ENCODE peak calls at places on chromosomes 12 and 14, in four cellular contexts. C is amniotic stem cell, H is HuH-7, J is MM.1S. Y is an unnamed sample.

GRCh38 chr12:53046655-53047220 is 3.1 kb upstream of the TNS2 start:
- DNase-seq in C (peak; percentile 73), H (peak; percentile 68), J (peak; percentile 21), Y (no peak)

GRCh38 chr12:55780695-55781094 is 36.8 kb downstream of the SARNP start:
- DNase-seq in H (no peak), J (no peak), C (no peak), Y (no peak)

GRCh38 chr14:58772814-58773620 is 135.3 kb downstream of the DACT1 start:
- DNase-seq in J (no peak), C (no peak), H (no peak), Y (no peak)

GRCh38 chr14:96274122-96274910 is 18.3 kb downstream of the BDKRB1 start:
- DNase-seq in H (no peak), J (no peak), C (no peak), Y (no peak)

GRCh38 chr14:89089330-89089729 is 264.9 kb downstream of the TTC8 start:
- DNase-seq in J (no peak), C (no peak), H (no peak), Y (no peak)

GRCh38 chr12:90027889-90028570 is 319.4 kb upstream of the ATP2B1 start:
- DNase-seq in C (no peak), J (no peak), H (no peak), Y (no peak)

GRCh38 chr12:92695577-92695976 is 7.2 kb upstream of the PLEKHG7 start:
- DNase-seq in H (no peak), C (no peak), J (no peak), Y (no peak)

GRCh38 chr14:67806228-67806627 is 10.2 kb downstream of the ZFYVE26 start:
- DNase-seq in C (no peak), J (no peak), H (no peak), Y (no peak)

GRCh38 chr12:109822951-109823411 is 10.2 kb downstream of the TRPV4 start:
- DNase-seq in C (no peak), H (no peak), J (no peak), Y (no peak)

GRCh38 chr12:119592232-119592631 is 1.3 kb upstream of the TMEM233 start:
- DNase-seq in H (no peak), J (no peak), C (no peak), Y (no peak)

GRCh38 chr12:25971675-25972035 is 13.2 kb downstream of the RASSF8 start:
- DNase-seq in C (no peak), J (no peak), H (no peak), Y (no peak)

GRCh38 chr14:99273025-99273723 is 1.2 kb upstream of the BCL11B start:
- DNase-seq in J (no peak), H (no peak), C (no peak), Y (no peak)

GRCh38 chr14:74573421-74574091 is 38.5 kb downstream of the LTBP2 start:
- DNase-seq in C (no peak), J (no peak), H (peak; percentile 52), Y (no peak)

GRCh38 chr12:89270548-89270947 is 81.8 kb downstream of the DUSP6 start:
- DNase-seq in J (no peak), H (no peak), C (no peak), Y (no peak)

GRCh38 chr14:105026789-105027563 is 6.1 kb upstream of the CDCA4 start:
- DNase-seq in H (no peak), J (no peak), C (no peak), Y (no peak)

GRCh38 chr12:65121049-65121955 is at the start of gene WIF1:
- DNase-seq in C (no peak), H (peak; percentile 40), J (no peak), Y (no peak)

GRCh38 chr12:108653922-108654321 is 20.2 kb upstream of the SELPLG start:
- DNase-seq in C (no peak), J (no peak), H (no peak), Y (no peak)

GRCh38 chr14:44979740-44980346 is 17.9 kb downstream of the TOGARAM1 start:
- DNase-seq in J (no peak), C (no peak), H (no peak), Y (no peak)

GRCh38 chr14:65131176-65131765 is 29.0 kb upstream of the MAX start:
- DNase-seq in H (no peak), J (no peak), C (no peak), Y (no peak)

GRCh38 chr12:66679441-66680069 is 679 bp upstream of the GRIP1 start:
- DNase-seq in C (no peak), J (no peak), H (no peak), Y (no peak)

GRCh38 chr12:105882404-105882803 is 256.4 kb downstream of the NUAK1 start:
- DNase-seq in J (no peak), C (no peak), H (no peak), Y (no peak)

GRCh38 chr12:12018454-12018853 is 52.3 kb upstream of the BCL2L14 start:
- DNase-seq in J (no peak), H (no peak), C (peak; percentile 12), Y (no peak)

GRCh38 chr12:90854136-90854689 is 100.8 kb downstream of the CCER1 start:
- DNase-seq in H (no peak), C (peak; percentile 37), J (peak; percentile 61), Y (no peak)

GRCh38 chr14:106686533-106686932 is 1160.2 kb downstream of the TMEM121 start:
- DNase-seq in J (no peak), H (no peak), C (no peak), Y (no peak)

GRCh38 chr14:99217556-99217955 is 54.4 kb downstream of the BCL11B start:
- DNase-seq in C (no peak), H (no peak), J (no peak), Y (no peak)

GRCh38 chr12:49863946-49864816 is 21.3 kb upstream of the BCDIN3D start:
- DNase-seq in H (no peak), J (no peak), C (no peak), Y (no peak)

GRCh38 chr14:99522934-99523660 is 41.9 kb downstream of the CCNK start:
- DNase-seq in C (no peak), J (no peak), H (peak; percentile 58), Y (no peak)

GRCh38 chr12:56122637-56123036 is 4.6 kb downstream of the ZC3H10 start:
- DNase-seq in J (no peak), C (no peak), H (no peak), Y (no peak)

GRCh38 chr12:43444940-43445564 is 107.0 kb downstream of the ADAMTS20 start:
- DNase-seq in H (no peak), J (peak; percentile 64), C (peak; percentile 12), Y (no peak)

GRCh38 chr12:3216726-3217682 is 139.8 kb downstream of the TSPAN9 start:
- DNase-seq in J (no peak), H (no peak), C (peak; percentile 27), Y (no peak)

GRCh38 chr12:29893002-29893401 is 109.3 kb upstream of the TMTC1 start:
- DNase-seq in J (no peak), H (no peak), C (no peak), Y (no peak)

GRCh38 chr14:59278111-59278510 is 89.6 kb downstream of the DAAM1 start:
- DNase-seq in C (peak; percentile 65), H (peak; percentile 21), J (no peak), Y (no peak)

GRCh38 chr12:109938947-109939346 is 38.9 kb downstream of the TCHP start:
- DNase-seq in C (no peak), J (no peak), H (no peak), Y (no peak)

GRCh38 chr12:49962861-49963765 is 1.4 kb downstream of the AQP5 start:
- DNase-seq in C (peak; percentile 9), H (no peak), J (no peak), Y (no peak)

GRCh38 chr12:25497021-25497420 is 56.1 kb downstream of the LMNTD1 start:
- DNase-seq in H (no peak), C (no peak), J (no peak), Y (no peak)

GRCh38 chr12:85805654-85806053 is 30.6 kb downstream of the RASSF9 start:
- DNase-seq in C (no peak), H (no peak), J (no peak), Y (no peak)

Y was measured in central memory CD8-positive, alpha-beta T cell.